ENCODE peak calls at places on chromosomes 3 and 15, in ten cellular contexts. F, A, Q, I, K, R, J, H, L and C are unnamed samples.

GRCh38 chr15:90845201-90845949 is 23.0 kb upstream of the FURIN start:
- DNase-seq in F (peak; percentile 67), A (peak; percentile 97), Q (no peak), I (peak; percentile 82), K (peak; percentile 79), R (no peak), J (no peak), H (no peak), L (no peak), C (peak; percentile 65)

GRCh38 chr3:9078561-9079240 is 115.4 kb upstream of the RAD18 start:
- DNase-seq in F (no peak), A (no peak), Q (no peak), I (no peak), K (no peak), R (peak; percentile 15), J (no peak), H (no peak), L (no peak), C (no peak)

GRCh38 chr15:33154366-33155166 is 39.9 kb downstream of the FMN1 start:
- DNase-seq in F (peak; percentile 65), A (peak; percentile 55), Q (peak; percentile 69), I (peak; percentile 38), K (peak; percentile 98), R (no peak), J (peak; percentile 41), H (peak; percentile 55), L (no peak), C (peak; percentile 53)

GRCh38 chr3:126151562-126152302 is 28.7 kb downstream of the ALDH1L1 start:
- DNase-seq in F (no peak), A (no peak), Q (no peak), I (no peak), K (no peak), R (no peak), J (no peak), H (no peak), L (no peak), C (no peak)

GRCh38 chr3:108200024-108200423 is 22.2 kb downstream of the IFT57 start:
- DNase-seq in F (no peak), A (no peak), Q (no peak), I (no peak), K (no peak), R (no peak), J (no peak), H (no peak), L (no peak), C (no peak)

GRCh38 chr3:5136619-5137429 is 14.7 kb downstream of the ARL8B start:
- DNase-seq in F (peak; percentile 58), A (peak; percentile 28), Q (no peak), I (peak; percentile 88), K (peak; percentile 82), R (no peak), J (no peak), H (no peak), L (no peak), C (no peak)

GRCh38 chr3:172448661-172449467 is 608 bp upstream of the GHSR start:
- DNase-seq in F (no peak), A (no peak), Q (no peak), I (no peak), K (no peak), R (no peak), J (no peak), H (no peak), L (no peak), C (no peak)

GRCh38 chr15:93362821-93363220 is 273.8 kb upstream of the RGMA start:
- DNase-seq in F (no peak), A (no peak), Q (no peak), I (no peak), K (no peak), R (peak; percentile 38), J (no peak), H (no peak), L (no peak), C (no peak)

GRCh38 chr15:58980351-58980939 is 7.0 kb upstream of the RNF111 start:
- DNase-seq in F (no peak), A (peak; percentile 56), Q (no peak), I (peak; percentile 50), K (no peak), R (no peak), J (no peak), H (no peak), L (no peak), C (no peak)

GRCh38 chr3:182891364-182891763 is 89.0 kb downstream of the DCUN1D1 start:
- DNase-seq in F (no peak), A (no peak), Q (no peak), I (no peak), K (no peak), R (no peak), J (no peak), H (no peak), L (no peak), C (no peak)
- H3K27me3 ChIP-seq in F (no peaks in the 10 kb centered on the region), A (no peaks in the 10 kb centered on the region), Q (no peaks in the 10 kb centered on the region), I (no peaks in the 10 kb centered on the region), K (no peaks in the 10 kb centered on the region), R (no peaks in the 10 kb centered on the region), J (no peaks in the 10 kb centered on the region), H (no peaks in the 10 kb centered on the region), L (no peaks in the 10 kb centered on the region), C (no peaks in the 10 kb centered on the region)

GRCh38 chr3:38950585-38950984 is 101.2 kb downstream of the SCN11A start:
- DNase-seq in F (no peak), A (no peak), Q (no peak), I (no peak), K (no peak), R (no peak), J (no peak), H (no peak), L (no peak), C (no peak)

GRCh38 chr3:38950000-38950399 is 101.7 kb downstream of the SCN11A start:
- DNase-seq in F (no peak), A (no peak), Q (no peak), I (no peak), K (no peak), R (no peak), J (no peak), H (no peak), L (no peak), C (no peak)
- H3K27me3 ChIP-seq in F (no peaks in the 10 kb centered on the region), A (peaks cover 3% of the 10 kb centered on the region), Q (no peaks in the 10 kb centered on the region), I (no peaks in the 10 kb centered on the region), K (no peaks in the 10 kb centered on the region), R (no peaks in the 10 kb centered on the region), J (no peaks in the 10 kb centered on the region), H (no peaks in the 10 kb centered on the region), L (no peaks in the 10 kb centered on the region), C (peaks cover 5% of the 10 kb centered on the region)

GRCh38 chr3:127518456-127519081 is 72.0 kb downstream of the TPRA1 start:
- DNase-seq in F (no peak), A (no peak), Q (no peak), I (peak; percentile 41), K (peak; percentile 20), R (no peak), J (no peak), H (no peak), L (no peak), C (no peak)

GRCh38 chr3:127524300-127524896 is 66.1 kb downstream of the TPRA1 start:
- DNase-seq in F (no peak), A (no peak), Q (no peak), I (no peak), K (no peak), R (no peak), J (no peak), H (no peak), L (no peak), C (no peak)

GRCh38 chr3:127525373-127525772 is 65.2 kb downstream of the TPRA1 start:
- DNase-seq in F (peak; percentile 85), A (peak; percentile 58), Q (no peak), I (peak; percentile 89), K (peak; percentile 98), R (no peak), J (peak; percentile 71), H (no peak), L (no peak), C (no peak)

GRCh38 chr3:127520993-127521392 is 69.5 kb downstream of the TPRA1 start:
- DNase-seq in F (no peak), A (no peak), Q (no peak), I (peak; percentile 8), K (no peak), R (no peak), J (no peak), H (no peak), L (no peak), C (no peak)
- H3K27me3 ChIP-seq in F (peaks cover 25% of the 10 kb centered on the region), A (peaks cover 10% of the 10 kb centered on the region), Q (no peaks in the 10 kb centered on the region), I (peaks cover 4% of the 10 kb centered on the region), K (no peaks in the 10 kb centered on the region), R (no peaks in the 10 kb centered on the region), J (no peaks in the 10 kb centered on the region), H (no peaks in the 10 kb centered on the region), L (no peaks in the 10 kb centered on the region), C (peaks cover 5% of the 10 kb centered on the region)

GRCh38 chr15:73369073-73369694 is 426 bp upstream of the HCN4 start:
- DNase-seq in F (no peak), A (no peak), Q (no peak), I (no peak), K (no peak), R (no peak), J (no peak), H (no peak), L (no peak), C (no peak)

GRCh38 chr15:73364070-73364469 is 4.7 kb downstream of the HCN4 start:
- DNase-seq in F (no peak), A (no peak), Q (no peak), I (no peak), K (no peak), R (no peak), J (no peak), H (no peak), L (no peak), C (no peak)

GRCh38 chr15:73368301-73369072 is at the start of gene HCN4:
- DNase-seq in F (no peak), A (no peak), Q (no peak), I (no peak), K (no peak), R (peak; percentile 84), J (peak; percentile 67), H (peak; percentile 70), L (no peak), C (no peak)

GRCh38 chr15:73367624-73368300 is 996 bp downstream of the HCN4 start:
- DNase-seq in F (no peak), A (no peak), Q (no peak), I (no peak), K (no peak), R (no peak), J (no peak), H (no peak), L (no peak), C (no peak)

DNA sequence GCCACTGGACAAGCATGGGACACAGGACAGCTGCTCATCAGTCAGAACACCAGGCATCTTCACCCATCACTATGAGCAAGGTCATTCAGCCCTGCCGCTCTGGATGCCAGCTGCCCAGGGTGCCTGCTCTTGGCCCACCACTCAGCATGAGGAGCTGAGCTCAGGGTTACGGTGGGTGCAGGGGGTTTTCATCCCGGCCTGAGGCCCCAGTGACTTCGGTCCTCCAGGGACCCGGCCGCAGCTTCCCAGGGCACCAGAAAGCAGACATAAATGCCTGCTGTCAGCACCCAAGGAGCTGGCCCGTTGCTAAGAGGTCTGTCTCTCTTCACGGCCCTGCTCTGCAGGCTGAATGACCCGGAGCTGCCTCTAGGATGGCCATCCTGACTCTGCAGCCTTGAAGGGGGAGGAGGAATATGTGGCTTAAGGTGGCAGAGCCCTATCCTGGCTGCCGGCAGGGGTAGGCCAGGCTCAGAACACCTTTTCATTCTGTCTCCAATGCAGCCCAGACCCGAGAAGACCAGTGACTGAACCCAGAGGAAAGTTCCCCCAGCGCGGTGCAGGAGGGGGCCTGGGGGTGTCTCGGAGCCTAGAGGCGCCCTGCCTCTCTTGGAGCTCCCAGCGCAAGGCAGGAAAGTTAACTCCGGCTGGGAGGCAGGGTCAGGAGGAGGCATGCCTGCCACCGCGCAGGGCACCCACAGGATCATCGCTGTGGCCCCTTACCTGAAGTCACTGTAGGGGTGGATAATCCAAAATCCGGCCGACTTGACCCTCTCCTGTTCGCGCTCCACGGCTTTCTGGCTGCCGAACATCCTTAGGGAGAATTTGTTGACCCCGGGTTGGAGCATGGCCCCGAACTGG is 1.8 kb downstream of the HCN4 start:
- DNase-seq in F (no peak), A (no peak), Q (no peak), I (no peak), K (no peak), R (no peak), J (no peak), H (no peak), L (no peak), C (no peak)
- H3K27me3 ChIP-seq in F (peaks cover 100% of the 10 kb centered on the region), A (peaks cover 96% of the 10 kb centered on the region), Q (peaks cover 44% of the 10 kb centered on the region), I (peaks cover 44% of the 10 kb centered on the region), K (peaks cover 45% of the 10 kb centered on the region), R (peaks cover 38% of the 10 kb centered on the region), J (no peaks in the 10 kb centered on the region), H (no peaks in the 10 kb centered on the region), L (no peaks in the 10 kb centered on the region), C (peaks cover 47% of the 10 kb centered on the region)